ENCODE peak calls at places on chromosome X, in nine cellular contexts. Y, X, M, T, P, K, V, C and A are unnamed samples.

GRCh38 chrX:108447303-108447702 is 7.7 kb downstream of the COL4A5 start:
- DNase-seq in P (no peak), T (no peak), M (no peak), X (peak), Y (peak), V (no peak), C (no peak), K (no peak), A (no peak)

GRCh38 chrX:40148439-40149285 is 50.9 kb upstream of the BCOR start:
- DNase-seq in Y (peak), M (no peak), V (no peak), K (no peak), X (peak), P (no peak), C (peak), T (peak), A (no peak)

GRCh38 chrX:65528705-65529340 is 5.8 kb downstream of the LAS1L start:
- DNase-seq in V (peak), M (no peak), P (no peak), Y (peak), X (peak), K (peak), C (no peak), T (peak), A (peak)

GRCh38 chrX:135421537-135421931 is 210 bp upstream of the SMIM10L2A start:
- DNase-seq in Y (peak), X (peak), V (peak), C (peak), T (peak), P (peak), K (peak), M (no peak), A (peak)

GRCh38 chrX:21373637-21374162 is 518 bp upstream of the CNKSR2 start:
- DNase-seq in K (peak), M (no peak), T (peak), C (no peak), X (no peak), Y (no peak), V (no peak), P (no peak), A (no peak)

GRCh38 chrX:132365490-132365889 is 123.3 kb downstream of the MBNL3 start:
- DNase-seq in K (no peak), T (no peak), V (no peak), M (no peak), P (no peak), X (no peak), Y (no peak), C (no peak), A (no peak)

GRCh38 chrX:71652405-71652804 is 14.9 kb upstream of the LOC101059915 start:
- DNase-seq in C (no peak), T (peak), Y (peak), M (no peak), P (peak), K (peak), X (peak), V (peak), A (no peak)

GRCh38 chrX:105701310-105702052 is 120.9 kb upstream of the NRK start:
- DNase-seq in M (no peak), V (no peak), K (no peak), C (no peak), Y (peak), P (no peak), X (peak), T (no peak), A (no peak)

GRCh38 chrX:24146283-24146865 is 3.2 kb upstream of the ZFX start:
- DNase-seq in T (no peak), V (peak), X (peak), K (no peak), P (no peak), Y (peak), M (no peak), C (no peak), A (no peak)

GRCh38 chrX:8245411-8245810 is 74.3 kb upstream of the VCX2 start:
- DNase-seq in X (peak), K (no peak), T (no peak), C (no peak), M (no peak), P (no peak), V (no peak), Y (peak), A (no peak)

GRCh38 chrX:153438522-153438921 is 7.3 kb downstream of the TREX2 start:
- DNase-seq in M (no peak), V (peak), K (no peak), X (peak), P (no peak), T (no peak), C (no peak), Y (no peak), A (no peak)

GRCh38 chrX:109716431-109717028 is 16.5 kb downstream of the ACSL4 start:
- DNase-seq in P (no peak), C (no peak), X (no peak), K (no peak), T (no peak), M (no peak), V (peak), Y (no peak), A (no peak)

GRCh38 chrX:9816094-9816700 is 30.0 kb downstream of the SHROOM2 start:
- DNase-seq in V (no peak), P (no peak), Y (no peak), K (no peak), C (peak), M (no peak), T (no peak), X (peak), A (no peak)

GRCh38 chrX:119885554-119886428 is 9.9 kb upstream of the AKAP14 start:
- DNase-seq in C (no peak), K (no peak), Y (peak), V (no peak), P (no peak), X (peak), T (no peak), M (no peak), A (no peak)

GRCh38 chrX:46301903-46302302 is 243.3 kb downstream of the ZNF674 start:
- DNase-seq in K (no peak), M (no peak), C (no peak), P (no peak), T (no peak), X (no peak), V (no peak), Y (no peak), A (no peak)

GRCh38 chrX:92209936-92210335 is 430.8 kb downstream of the PCDH11X start:
- DNase-seq in X (no peak), P (no peak), C (no peak), V (no peak), M (no peak), T (no peak), K (no peak), Y (no peak), A (no peak)

GRCh38 chrX:124791492-124792095 is 445.2 kb downstream of the SH2D1A start:
- DNase-seq in M (no peak), X (no peak), Y (no peak), K (no peak), P (no peak), V (no peak), T (no peak), C (no peak), A (no peak)

GRCh38 chrX:9341305-9342201 is 123.3 kb upstream of the TBL1X start:
- DNase-seq in M (no peak), C (peak), X (peak), Y (peak), K (peak), V (peak), P (no peak), T (peak), A (no peak)

DNA sequence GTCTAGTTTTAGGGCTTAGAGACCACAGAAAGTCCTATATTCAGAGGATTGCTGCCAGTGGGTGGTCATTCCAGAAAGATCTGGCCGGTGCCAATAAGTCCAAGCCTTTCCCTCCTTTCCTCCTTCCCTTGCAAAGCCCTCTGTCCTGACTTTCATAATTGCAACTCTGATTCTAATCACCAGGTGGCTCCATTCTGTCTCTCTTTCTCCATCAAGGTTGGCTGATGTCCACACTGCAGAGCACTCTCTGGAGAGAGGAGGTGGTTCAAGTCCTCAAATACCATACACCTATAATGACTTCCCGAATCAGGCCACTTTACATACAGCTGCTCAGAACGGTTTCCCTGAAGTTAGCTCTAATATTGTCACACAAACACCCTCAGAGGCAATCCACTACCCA is 22.4 kb upstream of the ARMCX4 start:
- DNase-seq in Y (peak), C (no peak), X (peak), T (no peak), K (no peak), M (no peak), V (peak), P (peak), A (no peak)
- TF ChIP-seq CTCF in Y (peak), C (no peak), X (no peak), T (no peak), K (no peak), M (peak), V (peak), P (peak), A (peak)

GRCh38 chrX:48514868-48515460 is 6.2 kb downstream of the PORCN start:
- DNase-seq in K (no peak), P (no peak), C (no peak), M (no peak), Y (no peak), X (no peak), T (no peak), V (no peak), A (no peak)
- TF ChIP-seq CTCF in K (no peak), P (no peak), C (no peak), M (no peak), Y (no peak), X (no peak), T (no peak), V (no peak), A (no peak)

DNA sequence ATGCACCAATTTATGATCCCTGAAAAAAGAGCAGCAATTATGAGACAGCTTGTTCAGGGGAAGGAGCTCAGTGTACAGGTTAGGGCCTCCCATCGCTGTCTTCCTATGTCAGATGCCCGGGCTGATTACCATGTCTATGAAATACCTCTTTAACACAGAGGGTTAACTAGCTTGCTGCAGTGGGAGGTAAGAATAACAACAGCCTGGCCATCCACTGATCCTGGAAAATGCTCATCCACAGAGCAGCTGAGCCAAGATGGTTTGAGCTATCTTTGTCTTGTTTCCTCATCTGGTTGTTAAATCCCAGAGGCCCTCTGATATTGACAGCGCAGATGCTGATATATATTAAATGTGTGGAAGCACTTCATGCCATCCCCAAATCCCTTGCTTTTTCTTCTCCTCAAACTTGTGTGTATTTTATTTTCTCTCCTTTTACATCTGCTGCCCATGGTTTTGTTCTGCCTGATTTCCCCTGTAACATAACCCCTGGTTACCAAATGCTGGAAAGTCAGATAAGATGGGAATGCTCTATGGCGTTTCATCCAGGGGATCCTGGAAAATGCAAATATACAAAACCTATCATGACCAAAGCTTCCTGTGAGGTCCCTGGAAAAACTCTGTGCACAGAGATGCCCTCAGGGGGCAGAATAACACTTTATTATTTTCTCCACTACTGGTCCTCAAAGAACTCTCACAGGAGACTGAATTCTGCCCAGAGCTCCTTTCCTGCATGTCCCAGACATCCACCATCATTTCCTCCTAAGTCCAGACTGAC is 85.9 kb upstream of the PUDP start:
- DNase-seq in M (no peak), X (peak), T (no peak), P (no peak), Y (no peak), V (peak), C (no peak), K (no peak), A (no peak)
- TF ChIP-seq CTCF in M (no peak), X (no peak), T (no peak), P (no peak), Y (no peak), V (no peak), C (no peak), K (no peak), A (no peak)

GRCh38 chrX:155966876-155967275 is 30.6 kb upstream of the IL9R start:
- DNase-seq in V (no peak), Y (peak), C (no peak), P (peak), T (peak), M (no peak), X (peak), K (no peak), A (no peak)
- TF ChIP-seq CTCF in V (no peak), Y (peak), C (peak), P (peak), T (no peak), M (no peak), X (peak), K (no peak), A (peak)

GRCh38 chrX:78213331-78213730 is 73.9 kb upstream of the TAF9B start:
- DNase-seq in V (no peak), C (no peak), K (no peak), P (no peak), X (no peak), M (no peak), Y (no peak), T (no peak), A (no peak)
- TF ChIP-seq CTCF in V (no peak), C (no peak), K (no peak), P (no peak), X (no peak), M (no peak), Y (no peak), T (no peak), A (no peak)

GRCh38 chrX:18674417-18674787 is 2.5 kb upstream of the RS1 start:
- DNase-seq in T (peak), Y (no peak), M (no peak), P (no peak), K (peak), C (peak), X (no peak), V (no peak), A (peak)

GRCh38 chrX:18677140-18677834 is 5.4 kb upstream of the RS1 start:
- DNase-seq in P (no peak), V (no peak), Y (no peak), X (peak), T (no peak), C (no peak), M (no peak), K (no peak), A (no peak)

GRCh38 chrX:18676050-18676449 is 4.1 kb upstream of the RS1 start:
- DNase-seq in M (no peak), V (no peak), T (no peak), Y (no peak), K (no peak), C (no peak), P (no peak), X (no peak), A (no peak)

GRCh38 chrX:18674788-18675735 is 3.2 kb upstream of the RS1 start:
- DNase-seq in P (peak), K (peak), Y (peak), C (peak), V (peak), X (peak), T (peak), M (no peak), A (peak)

GRCh38 chrX:18676470-18676869 is 4.6 kb upstream of the RS1 start:
- DNase-seq in Y (no peak), K (peak), T (peak), C (no peak), V (no peak), P (no peak), X (no peak), M (no peak), A (no peak)
- TF ChIP-seq CTCF in Y (no peak), K (no peak), T (peak), C (no peak), V (peak), P (no peak), X (no peak), M (peak), A (peak)

GRCh38 chrX:113929004-113929403 is 654.9 kb upstream of the HTR2C start:
- DNase-seq in M (no peak), C (no peak), T (peak), Y (peak), X (peak), V (peak), K (peak), P (peak), A (peak)
- TF ChIP-seq CTCF in M (no peak), C (peak), T (peak), Y (peak), X (peak), V (peak), K (peak), P (peak), A (peak)

GRCh38 chrX:2819345-2820130 is 9.2 kb upstream of the GYG2 start:
- DNase-seq in X (peak), Y (peak), M (no peak), V (peak), K (peak), T (no peak), C (no peak), P (no peak), A (no peak)
- TF ChIP-seq CTCF in X (peak), Y (peak), M (peak), V (peak), K (peak), T (no peak), C (no peak), P (peak), A (peak)

DNA sequence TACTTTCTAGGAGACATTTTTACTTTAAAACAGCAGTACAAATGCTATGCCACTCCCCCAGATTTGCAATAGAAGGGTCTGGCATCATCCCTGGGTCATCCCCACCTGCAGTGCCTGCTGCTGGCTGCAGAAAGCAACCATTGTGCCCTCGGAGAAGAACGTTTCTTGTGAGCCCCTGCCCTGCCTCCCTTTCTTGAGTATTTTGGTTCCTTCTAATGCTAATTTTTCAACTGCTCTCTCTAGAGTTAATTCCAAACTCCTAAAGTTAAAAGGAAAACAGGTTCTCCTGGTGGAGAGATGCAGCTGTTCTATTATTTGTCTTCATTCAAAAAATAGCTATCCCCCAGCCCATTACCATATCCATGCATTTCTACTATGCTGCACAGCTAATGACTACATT is 107.1 kb downstream of the IDS start:
- DNase-seq in K (no peak), P (no peak), T (no peak), M (no peak), C (no peak), Y (no peak), X (no peak), V (no peak), A (no peak)
- TF ChIP-seq CTCF in K (no peak), P (no peak), T (no peak), M (no peak), C (no peak), Y (no peak), X (no peak), V (no peak), A (no peak)

GRCh38 chrX:118853596-118853995 is 30.0 kb downstream of the ZCCHC12 start:
- DNase-seq in P (no peak), V (no peak), K (no peak), X (no peak), Y (no peak), M (no peak), C (no peak), T (no peak), A (no peak)

DNA sequence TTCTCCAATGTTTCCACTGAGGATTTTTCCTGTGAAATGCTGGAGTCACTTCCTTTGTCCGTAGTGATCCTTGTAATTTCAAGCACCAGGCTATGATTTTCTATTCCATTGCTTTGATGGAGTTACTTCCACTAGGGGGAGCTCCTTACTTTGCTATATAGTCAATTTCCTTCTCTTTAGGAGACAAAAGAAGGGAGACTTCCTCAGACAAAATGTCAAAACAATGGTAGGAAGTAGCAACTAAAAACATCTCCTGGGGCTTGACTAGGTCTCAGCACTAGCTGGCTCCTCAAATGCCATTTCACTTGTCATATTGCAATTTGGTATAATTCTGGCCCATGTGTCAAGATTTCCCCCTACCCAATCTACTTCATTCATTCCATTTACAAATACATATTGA is 24.1 kb downstream of the ZCCHC12 start:
- DNase-seq in Y (peak), V (peak), M (no peak), C (no peak), P (peak), X (peak), K (no peak), T (no peak), A (no peak)
- TF ChIP-seq CTCF in Y (peak), V (peak), M (peak), C (peak), P (peak), X (peak), K (peak), T (peak), A (peak)